ENCODE peak calls at places on chromosomes 12 and 14, in ten cellular contexts. V is T-helper 9 cell, B is T-helper 2 cell, N is nephron progenitor cell, E is RKO, M is upper lobe of right lung, A is NCI-H748 treated with DMSO at 0.1 percent for 48 hours, S is HTR-8/SVneo, G is head of caudate nucleus, L is activated B cell treated with CpG ODN at 0.5 μM for 24 hours. F is an unnamed sample.

GRCh38 chr14:35533357-35534129 is 421 bp upstream of the INSM2 start:
- DNase-seq in V (peak; percentile 14), B (peak; percentile 33), N (peak; percentile 98), E (no peak), M (peak; percentile 80), A (peak; percentile 54), S (peak; percentile 45), G (peak; percentile 81), L (peak; percentile 55), F (peak; percentile 86)

GRCh38 chr12:101051151-101051550 is 158.9 kb downstream of the SLC5A8 start:
- DNase-seq in V (no peak), B (no peak), N (no peak), E (no peak), M (no peak), A (no peak), S (no peak), G (no peak), L (no peak), F (no peak)

GRCh38 chr12:6921996-6922935 is 5.5 kb upstream of the ATN1 start:
- DNase-seq in V (no peak), B (no peak), N (no peak), E (no peak), M (no peak), A (no peak), S (no peak), G (no peak), L (no peak), F (no peak)

GRCh38 chr14:99186956-99187690 is 84.9 kb downstream of the BCL11B start:
- DNase-seq in V (no peak), B (no peak), N (no peak), E (no peak), M (no peak), A (no peak), S (no peak), G (no peak), L (no peak), F (no peak)

GRCh38 chr14:52873694-52874093 is 77.2 kb downstream of the FERMT2 start:
- DNase-seq in V (no peak), B (no peak), N (no peak), E (no peak), M (no peak), A (no peak), S (no peak), G (no peak), L (no peak), F (no peak)

GRCh38 chr14:31505411-31505810 is 17.6 kb upstream of the GPR33 start:
- DNase-seq in V (no peak), B (no peak), N (no peak), E (no peak), M (no peak), A (no peak), S (no peak), G (no peak), L (no peak), F (no peak)

GRCh38 chr12:105420659-105421240 is 90.3 kb downstream of the C12orf75 start:
- DNase-seq in V (peak; percentile 42), B (peak; percentile 35), N (peak; percentile 83), E (peak; percentile 71), M (no peak), A (peak; percentile 77), S (peak; percentile 48), G (peak; percentile 84), L (peak; percentile 31), F (peak; percentile 87)

GRCh38 chr12:48882325-48882687 is 16.6 kb upstream of the RND1 start:
- DNase-seq in V (no peak), B (no peak), N (peak; percentile 31), E (no peak), M (no peak), A (no peak), S (no peak), G (no peak), L (no peak), F (no peak)

GRCh38 chr12:23950775-23951391 is 1.4 kb upstream of the SOX5 start:
- DNase-seq in V (no peak), B (no peak), N (peak; percentile 47), E (no peak), M (peak; percentile 51), A (peak; percentile 26), S (no peak), G (no peak), L (no peak), F (peak; percentile 45)

GRCh38 chr12:5648692-5649338 is 216.9 kb downstream of the NTF3 start:
- DNase-seq in V (no peak), B (no peak), N (peak; percentile 44), E (peak; percentile 38), M (no peak), A (peak; percentile 42), S (no peak), G (no peak), L (no peak), F (no peak)

GRCh38 chr14:75399819-75400678 is 27.8 kb upstream of the JDP2 start:
- DNase-seq in V (no peak), B (no peak), N (no peak), E (peak; percentile 54), M (peak; percentile 92), A (no peak), S (no peak), G (peak; percentile 70), L (no peak), F (no peak)

GRCh38 chr14:20614038-20614840 is 23.1 kb upstream of the RNASE12 start:
- DNase-seq in V (no peak), B (no peak), N (peak; percentile 50), E (peak; percentile 89), M (no peak), A (peak; percentile 76), S (no peak), G (no peak), L (no peak), F (no peak)

GRCh38 chr14:56474419-56475022 is 105.1 kb upstream of the TMEM260 start:
- DNase-seq in V (no peak), B (no peak), N (peak; percentile 18), E (peak; percentile 23), M (no peak), A (peak; percentile 37), S (peak; percentile 75), G (no peak), L (no peak), F (peak; percentile 40)

GRCh38 chr12:8698132-8698829 is 490 bp downstream of the RIMKLB start:
- DNase-seq in V (peak; percentile 37), B (peak; percentile 35), N (peak; percentile 76), E (no peak), M (peak; percentile 85), A (no peak), S (peak; percentile 31), G (peak; percentile 59), L (peak; percentile 67), F (peak; percentile 36)

GRCh38 chr12:76284816-76285750 is 63.1 kb downstream of the BBS10 start:
- DNase-seq in V (no peak), B (no peak), N (no peak), E (no peak), M (no peak), A (no peak), S (no peak), G (no peak), L (no peak), F (no peak)

GRCh38 chr12:46470039-46470627 is 97.6 kb upstream of the SLC38A2 start:
- DNase-seq in V (no peak), B (no peak), N (no peak), E (no peak), M (no peak), A (no peak), S (no peak), G (no peak), L (no peak), F (no peak)

GRCh38 chr12:116647802-116648201 is 88.6 kb downstream of the MAP1LC3B2 start:
- DNase-seq in V (no peak), B (no peak), N (no peak), E (no peak), M (no peak), A (no peak), S (no peak), G (no peak), L (no peak), F (no peak)

GRCh38 chr14:104351849-104352492 is 213.6 kb downstream of the KIF26A start:
- DNase-seq in V (no peak), B (no peak), N (no peak), E (no peak), M (no peak), A (no peak), S (no peak), G (peak; percentile 15), L (no peak), F (no peak)

GRCh38 chr12:57772429-57773322 is at the start of gene EEF1AKMT3:
- DNase-seq in V (peak; percentile 21), B (peak; percentile 14), N (peak; percentile 69), E (peak; percentile 66), M (peak; percentile 85), A (no peak), S (peak; percentile 57), G (peak; percentile 50), L (no peak), F (peak; percentile 34)

GRCh38 chr12:93805736-93806141 is 128.6 kb downstream of the CRADD start:
- DNase-seq in V (no peak), B (no peak), N (no peak), E (no peak), M (no peak), A (no peak), S (no peak), G (no peak), L (no peak), F (no peak)

GRCh38 chr14:105369653-105370040 is 28.7 kb upstream of the TEX22 start:
- DNase-seq in V (no peak), B (no peak), N (no peak), E (no peak), M (no peak), A (no peak), S (no peak), G (no peak), L (no peak), F (no peak)

GRCh38 chr12:49546481-49546880 is 7.7 kb downstream of the KCNH3 start:
- DNase-seq in V (no peak), B (no peak), N (no peak), E (no peak), M (peak; percentile 46), A (no peak), S (no peak), G (no peak), L (no peak), F (no peak)

GRCh38 chr12:94507455-94507854 is 47.8 kb upstream of the CEP83 start:
- DNase-seq in V (no peak), B (no peak), N (no peak), E (no peak), M (no peak), A (no peak), S (no peak), G (no peak), L (no peak), F (no peak)

GRCh38 chr12:47397664-47398281 is 308.1 kb downstream of the RPAP3 start:
- DNase-seq in V (no peak), B (no peak), N (no peak), E (peak; percentile 47), M (no peak), A (peak; percentile 19), S (peak; percentile 27), G (no peak), L (no peak), F (no peak)

GRCh38 chr14:100738704-100739131 is 12.0 kb downstream of the DLK1 start:
- DNase-seq in V (no peak), B (no peak), N (no peak), E (no peak), M (peak; percentile 53), A (no peak), S (no peak), G (no peak), L (no peak), F (no peak)

GRCh38 chr12:7091660-7092228 is 501 bp downstream of the C1R start:
- DNase-seq in V (no peak), B (no peak), N (no peak), E (no peak), M (peak; percentile 68), A (no peak), S (no peak), G (no peak), L (no peak), F (no peak)

GRCh38 chr14:91317381-91318313 is 73.1 kb upstream of the GPR68 start:
- DNase-seq in V (peak; percentile 78), B (peak; percentile 62), N (no peak), E (no peak), M (peak; percentile 93), A (no peak), S (peak; percentile 29), G (no peak), L (peak; percentile 62), F (no peak)

GRCh38 chr12:96212456-96213375 is 18.5 kb downstream of the ELK3 start:
- DNase-seq in V (no peak), B (no peak), N (no peak), E (no peak), M (no peak), A (no peak), S (no peak), G (no peak), L (no peak), F (no peak)

F was measured in neural crest cell.